ENCODE peak calls at places on chromosome 4, in seven cellular contexts. One of them, this sample, is unnamed.

GRCh38 chr4:133390198-133390855 is 241.2 kb downstream of the PCDH10 start:
- DNase-seq in Peyer's patch: no peak
- DNase-seq in neural crest cell: no peak
- DNase-seq in left lung: peak; percentile 50
- DNase-seq in mammary epithelial cell: peak; percentile 62
- DNase-seq in A549: no peak
- DNase-seq in cardiac fibroblast: no peak
- DNase-seq in this sample: no peak

GRCh38 chr4:175671491-175671934 is 140.6 kb downstream of the GPM6A start:
- DNase-seq in left lung: no peak
- DNase-seq in cardiac fibroblast: no peak
- DNase-seq in Peyer's patch: no peak
- DNase-seq in neural crest cell: no peak
- DNase-seq in mammary epithelial cell: no peak
- DNase-seq in A549: peak; percentile 3
- DNase-seq in this sample: no peak

GRCh38 chr4:88106205-88106604 is 52.2 kb downstream of the ABCG2 start:
- DNase-seq in Peyer's patch: no peak
- DNase-seq in A549: peak; percentile 11
- DNase-seq in cardiac fibroblast: no peak
- DNase-seq in neural crest cell: no peak
- DNase-seq in left lung: no peak
- DNase-seq in mammary epithelial cell: peak; percentile 71
- DNase-seq in this sample: no peak

GRCh38 chr4:125703443-125703842 is 388.7 kb downstream of the FAT4 start:
- DNase-seq in neural crest cell: no peak
- DNase-seq in Peyer's patch: no peak
- DNase-seq in cardiac fibroblast: peak; percentile 62
- DNase-seq in A549: no peak
- DNase-seq in mammary epithelial cell: peak; percentile 21
- DNase-seq in left lung: no peak
- DNase-seq in this sample: no peak

GRCh38 chr4:146110847-146111485 is 64.6 kb upstream of the LSM6 start:
- DNase-seq in Peyer's patch: no peak
- DNase-seq in cardiac fibroblast: no peak
- DNase-seq in neural crest cell: no peak
- DNase-seq in mammary epithelial cell: no peak
- DNase-seq in left lung: no peak
- DNase-seq in A549: no peak
- DNase-seq in this sample: no peak

GRCh38 chr4:186688150-186688943 is 35.3 kb downstream of the FAT1 start:
- DNase-seq in A549: no peak
- DNase-seq in Peyer's patch: no peak
- DNase-seq in cardiac fibroblast: no peak
- DNase-seq in neural crest cell: no peak
- DNase-seq in left lung: no peak
- DNase-seq in mammary epithelial cell: no peak
- DNase-seq in this sample: no peak

GRCh38 chr4:137310593-137311490 is 221.5 kb downstream of the PCDH18 start:
- DNase-seq in cardiac fibroblast: peak; percentile 83
- DNase-seq in neural crest cell: no peak
- DNase-seq in left lung: no peak
- DNase-seq in A549: no peak
- DNase-seq in mammary epithelial cell: peak; percentile 50
- DNase-seq in Peyer's patch: no peak
- DNase-seq in this sample: no peak

GRCh38 chr4:124757121-124757520 is 44.6 kb upstream of the ANKRD50 start:
- DNase-seq in Peyer's patch: no peak
- DNase-seq in mammary epithelial cell: peak; percentile 23
- DNase-seq in left lung: no peak
- DNase-seq in A549: no peak
- DNase-seq in cardiac fibroblast: no peak
- DNase-seq in neural crest cell: no peak
- DNase-seq in this sample: no peak

GRCh38 chr4:171639540-171639939 is 173.7 kb upstream of the GALNTL6 start:
- DNase-seq in A549: no peak
- DNase-seq in left lung: no peak
- DNase-seq in cardiac fibroblast: no peak
- DNase-seq in Peyer's patch: no peak
- DNase-seq in mammary epithelial cell: no peak
- DNase-seq in neural crest cell: no peak
- DNase-seq in this sample: no peak

GRCh38 chr4:189785257-189785656 is 155.4 kb upstream of the FRG1 start:
- DNase-seq in A549: no peak
- DNase-seq in left lung: no peak
- DNase-seq in Peyer's patch: no peak
- DNase-seq in mammary epithelial cell: no peak
- DNase-seq in cardiac fibroblast: no peak
- DNase-seq in neural crest cell: no peak
- DNase-seq in this sample: no peak

GRCh38 chr4:78214078-78214477 is 157.0 kb downstream of the FRAS1 start:
- DNase-seq in Peyer's patch: no peak
- DNase-seq in A549: no peak
- DNase-seq in neural crest cell: no peak
- DNase-seq in left lung: no peak
- DNase-seq in mammary epithelial cell: no peak
- DNase-seq in cardiac fibroblast: no peak
- DNase-seq in this sample: no peak

GRCh38 chr4:15451866-15452765 is 17.6 kb upstream of the CC2D2A start:
- DNase-seq in A549: peak; percentile 35
- DNase-seq in Peyer's patch: no peak
- DNase-seq in neural crest cell: no peak
- DNase-seq in cardiac fibroblast: peak; percentile 92
- DNase-seq in left lung: no peak
- DNase-seq in mammary epithelial cell: peak; percentile 84
- DNase-seq in this sample: no peak

GRCh38 chr4:151555151-151555945 is 146.4 kb downstream of the FHIP1A start:
- DNase-seq in neural crest cell: no peak
- DNase-seq in A549: no peak
- DNase-seq in Peyer's patch: no peak
- DNase-seq in left lung: no peak
- DNase-seq in cardiac fibroblast: no peak
- DNase-seq in mammary epithelial cell: peak; percentile 53
- DNase-seq in this sample: no peak

GRCh38 chr4:73728091-73728741 is 12.2 kb upstream of the CXCL8 start:
- DNase-seq in neural crest cell: no peak
- DNase-seq in left lung: no peak
- DNase-seq in A549: no peak
- DNase-seq in Peyer's patch: no peak
- DNase-seq in cardiac fibroblast: no peak
- DNase-seq in mammary epithelial cell: no peak
- DNase-seq in this sample: no peak

GRCh38 chr4:107247738-107248137 is 211.6 kb upstream of the DKK2 start:
- DNase-seq in cardiac fibroblast: peak; percentile 5
- DNase-seq in mammary epithelial cell: no peak
- DNase-seq in left lung: no peak
- DNase-seq in A549: no peak
- DNase-seq in Peyer's patch: no peak
- DNase-seq in neural crest cell: no peak
- DNase-seq in this sample: no peak

GRCh38 chr4:156799121-156799589 is 172.4 kb downstream of the PDGFC start:
- DNase-seq in A549: no peak
- DNase-seq in mammary epithelial cell: peak; percentile 60
- DNase-seq in neural crest cell: no peak
- DNase-seq in cardiac fibroblast: peak; percentile 60
- DNase-seq in Peyer's patch: no peak
- DNase-seq in left lung: no peak
- DNase-seq in this sample: no peak

GRCh38 chr4:84418032-84418709 is 80.9 kb downstream of the NKX6-1 start:
- DNase-seq in cardiac fibroblast: no peak
- DNase-seq in neural crest cell: no peak
- DNase-seq in left lung: no peak
- DNase-seq in mammary epithelial cell: no peak
- DNase-seq in Peyer's patch: no peak
- DNase-seq in A549: no peak
- DNase-seq in this sample: no peak

GRCh38 chr4:98673282-98673644 is 14.9 kb upstream of the TSPAN5 start:
- DNase-seq in Peyer's patch: no peak
- DNase-seq in cardiac fibroblast: no peak
- DNase-seq in mammary epithelial cell: no peak
- DNase-seq in A549: no peak
- DNase-seq in left lung: no peak
- DNase-seq in neural crest cell: no peak
- DNase-seq in this sample: no peak

GRCh38 chr4:8688041-8688907 is 95.7 kb downstream of the CPZ start:
- DNase-seq in left lung: no peak
- DNase-seq in Peyer's patch: no peak
- DNase-seq in mammary epithelial cell: no peak
- DNase-seq in neural crest cell: peak; percentile 80
- DNase-seq in cardiac fibroblast: peak; percentile 7
- DNase-seq in A549: peak; percentile 34
- DNase-seq in this sample: no peak

DNA sequence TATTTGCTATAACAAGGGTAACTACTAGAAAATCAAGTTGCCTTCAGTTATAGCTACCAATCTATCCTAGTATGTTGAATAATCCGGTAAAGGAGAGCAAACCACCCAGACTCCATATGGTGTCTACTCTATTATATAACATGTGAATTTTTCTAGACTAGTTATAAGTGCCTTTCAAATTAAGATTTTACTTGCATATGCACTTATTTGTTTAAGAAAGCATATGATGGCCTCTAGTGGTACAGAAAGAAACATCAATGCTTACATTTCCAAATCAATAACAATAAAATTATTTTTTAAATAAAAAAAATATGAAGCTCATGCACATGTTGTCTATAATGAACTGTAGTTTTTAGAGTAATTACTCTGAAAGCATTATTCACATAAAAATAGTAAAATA is 1516.4 kb upstream of the PABPC4L start:
- DNase-seq in neural crest cell: no peak
- DNase-seq in cardiac fibroblast: peak; percentile 0
- DNase-seq in Peyer's patch: no peak
- DNase-seq in A549: no peak
- DNase-seq in left lung: no peak
- DNase-seq in mammary epithelial cell: no peak
- DNase-seq in this sample: no peak
- TF ChIP-seq CTCF in neural crest cell: peak; percentile 44
- TF ChIP-seq CTCF in cardiac fibroblast: no peak
- TF ChIP-seq CTCF in Peyer's patch: no peak
- TF ChIP-seq CTCF in A549: no peak
- TF ChIP-seq CTCF in left lung: no peak
- TF ChIP-seq CTCF in mammary epithelial cell: peak; percentile 22
- TF ChIP-seq CTCF in this sample: peak; percentile 37

GRCh38 chr4:72500214-72500613 is 68.8 kb downstream of the ADAMTS3 start:
- DNase-seq in A549: no peak
- DNase-seq in mammary epithelial cell: no peak
- DNase-seq in left lung: no peak
- DNase-seq in cardiac fibroblast: no peak
- DNase-seq in neural crest cell: no peak
- DNase-seq in Peyer's patch: no peak
- DNase-seq in this sample: no peak

GRCh38 chr4:72507167-72507566 is 61.9 kb downstream of the ADAMTS3 start:
- DNase-seq in cardiac fibroblast: no peak
- DNase-seq in A549: no peak
- DNase-seq in mammary epithelial cell: no peak
- DNase-seq in left lung: no peak
- DNase-seq in neural crest cell: no peak
- DNase-seq in Peyer's patch: no peak
- DNase-seq in this sample: no peak

GRCh38 chr4:72505314-72505744 is 63.7 kb downstream of the ADAMTS3 start:
- DNase-seq in neural crest cell: peak; percentile 6
- DNase-seq in left lung: no peak
- DNase-seq in Peyer's patch: no peak
- DNase-seq in cardiac fibroblast: peak; percentile 83
- DNase-seq in A549: peak; percentile 23
- DNase-seq in mammary epithelial cell: peak; percentile 25
- DNase-seq in this sample: no peak
- TF ChIP-seq CTCF in neural crest cell: peak; percentile 78
- TF ChIP-seq CTCF in left lung: peak; percentile 42
- TF ChIP-seq CTCF in Peyer's patch: peak; percentile 48
- TF ChIP-seq CTCF in cardiac fibroblast: peak; percentile 85
- TF ChIP-seq CTCF in A549: peak; percentile 29
- TF ChIP-seq CTCF in mammary epithelial cell: peak; percentile 86
- TF ChIP-seq CTCF in this sample: peak; percentile 69

DNA sequence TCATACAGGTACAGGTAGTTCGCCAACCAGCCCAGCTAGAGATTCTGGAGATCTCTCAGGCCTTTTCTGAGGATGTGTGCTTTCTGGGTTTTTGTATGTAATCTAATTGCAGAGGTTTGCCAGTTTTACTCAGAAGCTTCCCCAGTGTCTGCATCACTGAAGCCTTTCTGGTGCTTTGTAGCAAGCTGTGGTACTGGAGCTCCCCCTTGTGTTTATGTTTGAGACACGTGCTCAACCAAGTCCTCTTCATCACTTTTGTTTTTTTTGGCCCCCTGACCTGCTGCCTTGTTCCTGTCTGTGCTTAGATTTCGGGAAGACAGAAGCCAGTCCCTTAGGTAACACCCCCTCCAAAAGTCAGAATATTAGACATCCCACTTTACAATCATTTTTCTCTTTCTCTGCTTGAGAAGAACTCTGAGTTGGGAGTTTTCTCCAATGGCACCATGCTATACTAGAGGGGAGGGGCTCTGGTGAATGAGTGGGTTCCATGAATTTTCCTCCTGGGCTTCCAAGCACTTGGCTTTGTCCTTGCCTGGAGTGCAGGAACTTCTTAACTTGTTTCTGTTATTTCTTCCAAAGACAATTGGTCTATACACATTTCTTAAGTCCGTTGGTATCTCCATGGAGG is 128.4 kb upstream of the TBC1D9 start:
- DNase-seq in left lung: no peak
- DNase-seq in neural crest cell: peak; percentile 22
- DNase-seq in Peyer's patch: peak; percentile 44
- DNase-seq in mammary epithelial cell: peak; percentile 46
- DNase-seq in cardiac fibroblast: peak; percentile 87
- DNase-seq in A549: peak; percentile 67
- DNase-seq in this sample: no peak
- TF ChIP-seq CTCF in left lung: peak; percentile 31
- TF ChIP-seq CTCF in neural crest cell: peak; percentile 75
- TF ChIP-seq CTCF in Peyer's patch: peak; percentile 62
- TF ChIP-seq CTCF in mammary epithelial cell: peak; percentile 87
- TF ChIP-seq CTCF in cardiac fibroblast: peak; percentile 70
- TF ChIP-seq CTCF in A549: peak; percentile 54
- TF ChIP-seq CTCF in this sample: peak; percentile 66

GRCh38 chr4:4985844-4986243 is 33.4 kb downstream of the CYTL1 start:
- DNase-seq in mammary epithelial cell: no peak
- DNase-seq in cardiac fibroblast: peak; percentile 16
- DNase-seq in Peyer's patch: no peak
- DNase-seq in neural crest cell: no peak
- DNase-seq in A549: peak; percentile 47
- DNase-seq in left lung: no peak
- DNase-seq in this sample: no peak
- TF ChIP-seq CTCF in mammary epithelial cell: peak; percentile 10
- TF ChIP-seq CTCF in cardiac fibroblast: no peak
- TF ChIP-seq CTCF in Peyer's patch: no peak
- TF ChIP-seq CTCF in neural crest cell: no peak
- TF ChIP-seq CTCF in A549: peak; percentile 21
- TF ChIP-seq CTCF in left lung: no peak
- TF ChIP-seq CTCF in this sample: peak; percentile 19

GRCh38 chr4:86594559-86595425 is 677 bp downstream of the PTPN13 start:
- DNase-seq in mammary epithelial cell: peak; percentile 66
- DNase-seq in A549: peak; percentile 48
- DNase-seq in cardiac fibroblast: peak; percentile 77
- DNase-seq in Peyer's patch: no peak
- DNase-seq in left lung: peak; percentile 88
- DNase-seq in neural crest cell: no peak
- DNase-seq in this sample: no peak
- TF ChIP-seq CTCF in mammary epithelial cell: peak; percentile 33
- TF ChIP-seq CTCF in A549: no peak
- TF ChIP-seq CTCF in cardiac fibroblast: peak; percentile 23
- TF ChIP-seq CTCF in Peyer's patch: no peak
- TF ChIP-seq CTCF in left lung: no peak
- TF ChIP-seq CTCF in neural crest cell: peak; percentile 43
- TF ChIP-seq CTCF in this sample: no peak

This sample was measured in D721Med.